ENCODE peak calls at places on chromosomes 3 and 15, in four cellular contexts. Y is left ventricle myocardium inferior, U is foreskin fibroblast, A is AG04450. Z is an unnamed sample.

GRCh38 chr3:53102601-53103147 is 27.6 kb downstream of the RFT1 start:
- DNase-seq in Y (no peak), U (no peak), A (no peak), Z (no peak)

GRCh38 chr15:88108991-88109390 is 147.5 kb downstream of the NTRK3 start:
- DNase-seq in Y (no peak), U (no peak), A (no peak), Z (no peak)

GRCh38 chr15:88745696-88746095 is 57.5 kb upstream of the ACAN start:
- DNase-seq in Y (no peak), U (peak; percentile 63), A (peak; percentile 18), Z (peak; percentile 65)

GRCh38 chr3:156218353-156218744 is 98.0 kb downstream of the KCNAB1 start:
- DNase-seq in Y (no peak), U (no peak), A (no peak), Z (no peak)

GRCh38 chr15:60237411-60237810 is 160.4 kb downstream of the ANXA2 start:
- DNase-seq in Y (no peak), U (peak; percentile 3), A (peak; percentile 26), Z (no peak)

GRCh38 chr15:77495806-77496589 is 75.3 kb downstream of the HMG20A start:
- DNase-seq in Y (peak; percentile 40), U (no peak), A (no peak), Z (no peak)

GRCh38 chr3:125261031-125261430 is 48.5 kb upstream of the SLC12A8 start:
- DNase-seq in Y (no peak), U (no peak), A (no peak), Z (no peak)

GRCh38 chr3:5071061-5071460 is 51.0 kb upstream of the ARL8B start:
- DNase-seq in Y (no peak), U (peak; percentile 26), A (no peak), Z (no peak)

GRCh38 chr15:81194723-81195122 is 2.0 kb upstream of the IL16 start:
- DNase-seq in Y (no peak), U (no peak), A (no peak), Z (no peak)

GRCh38 chr3:30289324-30289723 is 317.1 kb upstream of the TGFBR2 start:
- DNase-seq in Y (no peak), U (no peak), A (no peak), Z (no peak)

GRCh38 chr3:151911462-151911861 is 38.0 kb downstream of the SUCNR1 start:
- DNase-seq in Y (no peak), U (no peak), A (no peak), Z (no peak)

GRCh38 chr3:31247063-31247447 is 285.7 kb upstream of the STT3B start:
- DNase-seq in Y (no peak), U (no peak), A (no peak), Z (no peak)

GRCh38 chr3:4196748-4197147 is 106.4 kb upstream of the SETMAR start:
- DNase-seq in Y (no peak), U (no peak), A (no peak), Z (no peak)

GRCh38 chr3:23490459-23490858 is 287.3 kb downstream of the UBE2E2 start:
- DNase-seq in Y (no peak), U (peak; percentile 34), A (peak; percentile 11), Z (no peak)

GRCh38 chr3:170865209-170866094 is 4.5 kb downstream of the RPL22L1 start:
- DNase-seq in Y (no peak), U (no peak), A (no peak), Z (no peak)

GRCh38 chr3:191434036-191434435 is 26.9 kb upstream of the PYDC2 start:
- DNase-seq in Y (no peak), U (no peak), A (no peak), Z (no peak)

GRCh38 chr3:90091557-90091956 is 984.1 kb downstream of the EPHA3 start:
- DNase-seq in Y (peak; percentile 14), U (peak; percentile 58), A (no peak), Z (no peak)

GRCh38 chr3:42102569-42102968 is 11.4 kb downstream of the TRAK1 start:
- DNase-seq in Y (no peak), U (no peak), A (no peak), Z (no peak)

GRCh38 chr3:45777753-45778386 is 18.5 kb downstream of the SLC6A20 start:
- DNase-seq in Y (no peak), U (no peak), A (no peak), Z (no peak)

GRCh38 chr3:165194477-165195135 is 1.6 kb downstream of the SLITRK3 start:
- DNase-seq in Y (no peak), U (no peak), A (no peak), Z (no peak)

GRCh38 chr3:122312826-122313225 is 12.2 kb upstream of the CSTA start:
- DNase-seq in Y (no peak), U (no peak), A (no peak), Z (no peak)

DNA sequence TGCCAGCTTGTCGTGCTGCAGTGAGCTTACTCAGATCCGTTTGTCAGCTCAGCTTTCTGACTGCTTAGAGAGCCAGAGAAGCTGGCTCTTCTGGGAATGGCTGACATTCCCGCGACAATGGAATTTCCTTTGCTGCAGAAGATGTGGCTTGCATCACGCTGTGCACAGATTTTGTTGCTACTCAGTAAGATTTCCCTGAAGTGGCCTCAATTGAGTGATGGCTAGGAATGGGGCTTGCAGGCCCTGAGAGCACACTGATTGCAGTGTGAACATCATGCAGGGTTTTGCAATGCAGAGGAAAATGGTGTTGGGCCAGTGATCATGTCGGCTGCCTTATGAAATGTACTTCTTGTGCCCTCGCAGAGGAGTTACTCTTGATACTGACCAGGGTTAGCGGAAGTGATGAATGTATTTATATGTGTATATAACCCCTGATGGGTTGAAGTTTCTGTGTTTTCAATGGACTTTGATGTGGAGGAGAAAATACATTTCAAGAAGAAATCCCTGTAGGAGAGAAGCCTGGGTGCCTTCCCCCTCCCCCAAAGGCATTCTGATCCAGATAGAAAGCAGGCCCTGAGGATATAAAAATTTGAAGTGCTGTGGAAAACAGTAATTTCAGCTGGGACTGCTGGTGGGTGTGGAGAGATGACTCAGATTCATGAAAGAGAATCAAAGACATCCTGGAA is 102.5 kb upstream of the PDZRN3 start:
- DNase-seq in Y (no peak), U (peak; percentile 89), A (no peak), Z (peak; percentile 83)
- H3K4me3 ChIP-seq in Y (no peak overlapping the region), U (no peak overlapping the region), A (no peak overlapping the region), Z (no peak overlapping the region)

DNA sequence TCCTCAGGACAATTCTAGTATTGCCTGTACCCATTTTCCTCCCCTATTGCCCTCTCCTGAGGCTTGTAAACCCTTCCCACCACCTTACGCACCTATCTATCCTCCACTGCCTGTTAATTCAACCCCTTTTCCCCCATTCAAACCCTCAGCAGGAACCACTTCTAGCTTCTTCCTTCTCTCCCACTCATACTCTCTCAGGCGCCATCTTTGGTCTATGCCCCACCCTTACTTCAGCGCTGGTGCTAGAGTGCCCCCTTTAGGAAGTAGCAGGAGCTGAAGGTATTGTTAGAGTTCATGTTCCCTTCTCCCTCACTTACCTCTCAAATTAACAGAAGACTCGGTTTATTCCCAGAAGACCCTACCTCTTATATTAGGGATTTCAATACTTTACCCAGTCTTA is 121.8 kb upstream of the NLGN1 start:
- DNase-seq in Y (no peak), U (no peak), A (no peak), Z (no peak)
- TF ChIP-seq CTCF in Y (no peak), U (no peak), A (no peak), Z (no peak)

DNA sequence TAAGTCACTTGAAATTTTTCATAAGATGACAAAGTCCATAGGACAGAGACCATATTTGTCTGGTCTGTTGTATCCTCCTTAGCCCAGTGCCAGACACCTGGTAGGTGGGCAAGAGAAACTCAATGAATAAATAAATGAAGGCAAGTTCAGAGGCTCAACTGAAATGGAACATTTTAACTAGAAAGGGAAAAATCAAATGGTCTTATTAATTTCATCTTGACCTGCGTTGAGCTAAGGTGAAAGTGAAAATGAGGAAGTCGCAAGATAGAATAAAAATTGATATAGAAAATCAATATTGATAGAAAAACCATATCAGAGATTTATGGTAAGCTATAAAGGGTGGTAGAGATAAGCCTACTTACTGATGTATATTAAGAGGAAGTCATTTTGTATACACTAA is 3.0 kb downstream of the NFKBIZ start:
- DNase-seq in Y (no peak), U (no peak), A (no peak), Z (no peak)
- H3K4me3 ChIP-seq in Y (peak overlapping the region; percentile 95), U (peak overlapping the region; percentile 93), A (peak overlapping the region; percentile 77), Z (peak overlapping the region; percentile 79)

GRCh38 chr3:112087746-112088145 is 1.6 kb downstream of the C3orf52 start:
- DNase-seq in Y (no peak), U (no peak), A (no peak), Z (no peak)

GRCh38 chr3:112084980-112085697 is 1.1 kb upstream of the C3orf52 start:
- DNase-seq in Y (no peak), U (no peak), A (no peak), Z (no peak)

GRCh38 chr3:112086018-112086854 is at the start of gene C3orf52:
- DNase-seq in Y (peak; percentile 85), U (peak; percentile 64), A (peak; percentile 29), Z (no peak)

GRCh38 chr3:112088944-112089343 is 2.8 kb downstream of the C3orf52 start:
- DNase-seq in Y (no peak), U (no peak), A (no peak), Z (no peak)

DNA sequence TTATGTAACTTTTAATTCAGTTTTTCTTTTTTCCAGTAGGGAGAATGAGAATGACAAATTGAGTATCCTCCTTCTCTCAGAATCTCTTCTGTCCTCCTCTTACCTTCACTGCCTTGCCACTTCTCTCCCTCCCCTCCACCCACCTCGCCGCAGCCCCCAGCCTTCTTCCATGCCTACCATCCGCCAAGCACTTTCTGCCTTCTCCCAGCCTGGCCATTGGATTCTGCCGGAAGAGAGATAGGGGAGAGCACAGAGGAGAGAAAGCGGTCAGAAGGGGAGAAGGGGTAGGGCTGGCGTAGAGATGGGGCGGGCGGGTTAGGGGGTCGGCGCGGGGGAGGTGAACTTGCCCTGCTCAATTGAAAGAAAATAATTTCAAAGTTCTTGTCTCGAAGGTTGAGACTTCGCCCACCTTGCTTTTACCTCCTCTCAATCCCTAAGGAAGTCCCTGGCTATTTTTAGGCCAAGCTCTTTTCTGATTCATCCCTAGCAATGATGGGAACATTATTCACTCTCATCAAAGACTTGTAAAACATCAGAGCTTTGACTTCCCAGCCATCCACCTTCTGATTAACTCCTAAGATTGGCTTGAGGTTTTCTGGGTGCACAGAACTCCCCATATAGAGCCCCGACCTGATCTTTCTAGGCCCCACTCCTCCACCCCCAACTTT is 802 bp downstream of the C3orf52 start:
- DNase-seq in Y (no peak), U (no peak), A (no peak), Z (no peak)
- TF ChIP-seq CTCF in Y (no peak), U (no peak), A (no peak), Z (no peak)

GRCh38 chr3:114700637-114701234 is 406.9 kb downstream of the TIGIT start:
- DNase-seq in Y (no peak), U (no peak), A (no peak), Z (no peak)
- H3K4me3 ChIP-seq in Y (no peak overlapping the region), U (no peak overlapping the region), A (no peak overlapping the region), Z (no peak overlapping the region)